ENCODE peak calls at places on chromosomes 11 and 22, in five cellular contexts. P is foreskin fibroblast, E is colonic mucosa, Q is ovary, I is choroid plexus epithelial cell. Y is an unnamed sample.

GRCh38 chr11:818396-819128 is at the start of gene PNPLA2:
- DNase-seq in I (no peak), P (peak; percentile 73), Q (peak; percentile 78), E (peak; percentile 73), Y (no peak)

GRCh38 chr22:28075260-28075981 is 156.4 kb upstream of the PITPNB start:
- DNase-seq in P (peak; percentile 87), Q (no peak), I (peak; percentile 72), E (peak; percentile 29), Y (no peak)

GRCh38 chr11:127006311-127006710 is 5.7 kb upstream of the KIRREL3 start:
- DNase-seq in Q (no peak), E (no peak), P (no peak), I (no peak), Y (no peak)

GRCh38 chr11:40602866-40603578 is 856.4 kb downstream of the LRRC4C start:
- DNase-seq in P (no peak), E (no peak), Q (no peak), I (no peak), Y (no peak)

GRCh38 chr11:122068096-122068495 is 47.9 kb downstream of the BLID start:
- DNase-seq in E (no peak), Q (no peak), I (no peak), P (no peak), Y (no peak)

GRCh38 chr11:106228996-106229395 is 151.5 kb downstream of the AASDHPPT start:
- DNase-seq in E (no peak), I (peak; percentile 19), Q (no peak), P (peak; percentile 7), Y (no peak)

GRCh38 chr11:102534261-102534872 is 3.8 kb upstream of the MMP7 start:
- DNase-seq in I (peak; percentile 15), E (no peak), Q (no peak), P (no peak), Y (no peak)

GRCh38 chr11:129946256-129946655 is 50.9 kb upstream of the NFRKB start:
- DNase-seq in Q (no peak), I (peak; percentile 31), E (no peak), P (no peak), Y (no peak)

GRCh38 chr11:29996016-29996415 is 20.8 kb downstream of the KCNA4 start:
- DNase-seq in Q (no peak), E (no peak), I (no peak), P (no peak), Y (no peak)

GRCh38 chr11:70140859-70141489 is 62.1 kb upstream of the FADD start:
- DNase-seq in E (no peak), Q (no peak), I (no peak), P (no peak), Y (no peak)

GRCh38 chr11:90246468-90246867 is 23.6 kb upstream of the CHORDC1 start:
- DNase-seq in E (no peak), I (no peak), Q (no peak), P (no peak), Y (no peak)

GRCh38 chr11:90251599-90251998 is 28.8 kb upstream of the CHORDC1 start:
- DNase-seq in E (no peak), P (no peak), I (no peak), Q (no peak), Y (no peak)

GRCh38 chr11:90254065-90254464 is 31.2 kb upstream of the CHORDC1 start:
- DNase-seq in E (no peak), P (no peak), Q (no peak), I (no peak), Y (no peak)

GRCh38 chr11:90252053-90252452 is 29.2 kb upstream of the CHORDC1 start:
- DNase-seq in P (no peak), E (no peak), Q (no peak), I (no peak), Y (no peak)

DNA sequence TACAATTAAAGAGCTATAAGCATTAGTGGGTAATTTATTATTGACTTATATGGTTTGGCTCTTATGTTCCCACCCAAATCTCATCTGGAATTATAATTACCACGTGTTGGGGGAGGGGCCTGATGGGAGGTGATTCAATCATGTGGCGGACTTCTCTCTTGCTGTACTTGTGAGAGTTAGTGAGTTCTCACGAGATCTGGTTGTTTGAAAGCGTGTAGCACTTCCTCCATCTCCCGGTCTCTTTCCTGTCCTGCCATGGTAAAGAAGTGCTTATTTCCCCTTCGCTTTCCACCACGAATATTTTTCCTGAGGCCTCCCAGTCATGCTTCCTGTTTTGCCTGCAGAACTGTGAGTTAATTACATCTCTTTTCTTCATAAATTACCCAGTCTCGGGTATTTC is 28.1 kb upstream of the CHORDC1 start:
- DNase-seq in P (no peak), Q (no peak), I (no peak), E (no peak), Y (no peak)
- H3K4me3 ChIP-seq in P (no peak overlapping the region), Q (no peak overlapping the region), I (no peak overlapping the region), E (no peak overlapping the region), Y (no peak overlapping the region)

GRCh38 chr11:88950975-88951374 is 114.8 kb downstream of the GRM5 start:
- DNase-seq in Q (no peak), P (no peak), I (no peak), E (no peak), Y (no peak)
- H3K4me3 ChIP-seq in Q (no peak overlapping the region), P (no peak overlapping the region), I (no peak overlapping the region), E (no peak overlapping the region), Y (no peak overlapping the region)

DNA sequence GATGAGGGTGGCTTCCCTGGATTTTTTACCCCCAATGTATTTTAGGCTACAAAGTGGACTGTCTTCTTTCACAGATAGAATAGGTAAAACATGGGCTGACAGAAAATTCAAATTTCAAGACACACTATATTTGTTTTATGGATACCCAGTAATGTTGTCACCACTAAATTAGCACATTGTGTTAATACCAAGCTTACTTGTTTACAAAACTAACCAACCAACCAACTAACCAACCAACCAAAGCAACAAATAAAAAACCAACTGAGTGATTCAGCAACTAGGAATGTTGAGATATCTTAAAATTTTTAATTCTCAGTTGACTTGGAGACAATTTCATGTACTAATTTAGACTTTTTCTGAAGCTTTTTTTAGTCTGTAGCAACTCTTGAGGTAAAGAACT is 69.3 kb upstream of the CTSC start:
- DNase-seq in I (no peak), P (no peak), E (no peak), Q (no peak), Y (no peak)
- H3K4me3 ChIP-seq in I (no peak overlapping the region), P (no peak overlapping the region), E (no peak overlapping the region), Q (no peak overlapping the region), Y (no peak overlapping the region)

GRCh38 chr22:37190262-37190780 is 2.3 kb upstream of the C1QTNF6 start:
- DNase-seq in I (no peak), P (no peak), E (no peak), Q (no peak), Y (no peak)
- H3K4me3 ChIP-seq in I (no peak overlapping the region), P (no peak overlapping the region), E (no peak overlapping the region), Q (no peak overlapping the region), Y (no peak overlapping the region)

GRCh38 chr11:111006207-111006606 is 239.3 kb upstream of the POU2AF2 start:
- DNase-seq in Q (no peak), E (no peak), P (no peak), I (no peak), Y (no peak)
- H3K4me3 ChIP-seq in Q (no peak overlapping the region), E (no peak overlapping the region), P (no peak overlapping the region), I (no peak overlapping the region), Y (no peak overlapping the region)

DNA sequence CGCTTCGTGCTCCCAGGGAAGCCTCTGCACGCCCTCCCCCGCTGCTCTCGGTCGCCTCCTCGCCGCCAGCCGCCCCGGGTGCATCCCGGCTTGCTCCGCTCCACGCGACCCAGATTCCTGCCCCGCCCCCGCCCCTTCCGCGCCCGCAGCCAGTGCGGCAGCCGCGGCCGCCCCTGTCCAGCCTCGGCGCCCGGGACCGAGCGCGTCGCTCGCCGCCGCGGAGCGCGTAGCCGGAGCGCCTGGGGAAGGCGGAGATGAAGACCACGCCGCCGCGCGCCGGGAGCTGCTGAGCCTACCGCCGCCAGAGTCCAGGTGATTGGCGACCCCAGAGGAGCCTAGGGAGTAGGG is at the start of gene ELMOD1:
- DNase-seq in E (peak; percentile 29), I (peak; percentile 12), Q (peak; percentile 50), P (peak; percentile 39), Y (peak; percentile 87)
- H3K4me3 ChIP-seq in E (peak within 1 kb of the TSS; percentile 49), I (peak within 1 kb of the TSS; percentile 63), Q (peak within 1 kb of the TSS; percentile 41), P (peak within 1 kb of the TSS; percentile 64), Y (peak within 1 kb of the TSS; percentile 59)

DNA sequence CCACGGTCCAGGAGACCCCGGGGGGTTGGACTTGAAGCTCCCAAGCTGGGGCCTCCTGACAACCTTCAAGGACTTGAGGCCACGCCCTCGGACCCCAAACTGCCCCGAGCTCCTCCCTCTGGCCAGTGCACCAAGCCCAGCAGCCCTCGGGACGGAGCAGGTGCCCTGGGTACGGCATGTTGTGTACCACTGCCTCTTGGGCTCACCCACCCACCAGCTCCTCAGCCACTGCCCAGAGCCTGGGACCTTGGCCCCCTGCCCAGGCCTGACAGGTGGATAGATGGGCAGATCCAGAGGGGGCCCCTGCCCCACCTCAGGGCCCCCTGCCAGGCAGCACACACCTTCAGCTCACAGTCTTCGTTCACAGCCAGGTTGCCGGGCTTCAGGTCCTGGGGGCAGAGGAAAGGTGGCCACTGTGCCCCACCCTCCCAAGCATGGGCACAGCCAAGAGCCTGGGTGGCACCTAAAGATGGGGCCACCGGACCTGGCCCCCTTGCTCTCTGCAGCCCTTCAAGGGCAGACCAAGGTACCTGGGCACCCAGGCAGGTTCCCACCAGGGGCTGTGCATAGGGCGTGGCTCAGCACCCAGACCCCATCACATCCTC is 5.1 kb downstream of the MAPK12 start:
- DNase-seq in I (no peak), P (no peak), E (no peak), Q (no peak), Y (no peak)
- H3K4me3 ChIP-seq in I (no peak overlapping the region), P (no peak overlapping the region), E (no peak overlapping the region), Q (no peak overlapping the region), Y (no peak overlapping the region)

GRCh38 chr11:27696961-27697360 is 3.3 kb downstream of the BDNF start:
- DNase-seq in E (no peak), P (no peak), I (peak; percentile 69), Q (no peak), Y (no peak)
- H3K4me3 ChIP-seq in E (no peak overlapping the region), P (peak overlapping the region; percentile 87), I (peak overlapping the region; percentile 26), Q (no peak overlapping the region), Y (no peak overlapping the region)

Y was measured in H7.